ENCODE peak calls at places on chromosomes 13 and 19, in eight cellular contexts. L is thoracic aorta, H is ovary, K is GM23248, S is neuronal stem cell, D is tibial nerve, V is tibial artery, A is heart left ventricle. J is an unnamed sample.

GRCh38 chr13:27481766-27482165 is 31.4 kb upstream of the MTIF3 start:
- DNase-seq in L (no peak), H (peak), K (peak), S (peak), D (no peak), V (no peak), A (no peak), J (peak)

GRCh38 chr13:111389621-111390521 is 69.4 kb downstream of the TEX29 start:
- DNase-seq in L (no peak), H (no peak), K (no peak), S (no peak), D (no peak), V (peak), A (peak), J (no peak)

GRCh38 chr19:55353803-55354697 is 469 bp downstream of the COX6B2 start:
- DNase-seq in L (no peak), H (peak), K (peak), S (no peak), D (no peak), V (no peak), A (peak), J (peak)

GRCh38 chr19:44741258-44741731 is 7.2 kb upstream of the BCL3 start:
- DNase-seq in L (no peak), H (no peak), K (peak), S (no peak), D (no peak), V (no peak), A (no peak), J (no peak)

GRCh38 chr13:95500136-95500718 is 52.3 kb upstream of the CLDN10 start:
- DNase-seq in L (no peak), H (no peak), K (no peak), S (no peak), D (no peak), V (no peak), A (no peak), J (no peak)

GRCh38 chr19:20247016-20247683 is 80.1 kb downstream of the ZNF486 start:
- DNase-seq in L (no peak), H (peak), K (peak), S (peak), D (no peak), V (no peak), A (no peak), J (peak)

GRCh38 chr19:6066661-6067646 is 43.3 kb downstream of the RFX2 start:
- DNase-seq in L (peak), H (peak), K (peak), S (peak), D (peak), V (peak), A (peak), J (peak)

GRCh38 chr13:57633141-57633949 is 1.8 kb downstream of the PCDH17 start:
- DNase-seq in L (no peak), H (no peak), K (peak), S (no peak), D (no peak), V (peak), A (peak), J (peak)

GRCh38 chr19:1364070-1364719 is 19.5 kb upstream of the NDUFS7 start:
- DNase-seq in L (no peak), H (no peak), K (peak), S (no peak), D (no peak), V (no peak), A (no peak), J (no peak)

GRCh38 chr19:35718345-35719041 is 690 bp downstream of the KMT2B start:
- DNase-seq in L (no peak), H (peak), K (peak), S (peak), D (no peak), V (no peak), A (peak), J (peak)

GRCh38 chr13:41505209-41505835 is 48.0 kb downstream of the RGCC start:
- DNase-seq in L (no peak), H (no peak), K (peak), S (no peak), D (no peak), V (no peak), A (no peak), J (no peak)

GRCh38 chr13:76773695-76774094 is 112.5 kb downstream of the KCTD12 start:
- DNase-seq in L (no peak), H (no peak), K (peak), S (no peak), D (no peak), V (no peak), A (no peak), J (no peak)

GRCh38 chr13:93286047-93286446 is 59.4 kb downstream of the GPC6 start:
- DNase-seq in L (no peak), H (no peak), K (no peak), S (no peak), D (no peak), V (no peak), A (no peak), J (no peak)

GRCh38 chr13:23440821-23441608 is 7.5 kb upstream of the SACS start:
- DNase-seq in L (no peak), H (no peak), K (no peak), S (no peak), D (no peak), V (no peak), A (no peak), J (no peak)

GRCh38 chr13:93146584-93147292 is 79.9 kb upstream of the GPC6 start:
- DNase-seq in L (no peak), H (no peak), K (peak), S (no peak), D (no peak), V (no peak), A (no peak), J (peak)

GRCh38 chr13:84894749-84895148 is 904.5 kb downstream of the SLITRK6 start:
- DNase-seq in L (no peak), H (no peak), K (no peak), S (no peak), D (no peak), V (no peak), A (no peak), J (no peak)

GRCh38 chr19:55467236-55468053 is 2.9 kb upstream of the C19orf85 start:
- DNase-seq in L (no peak), H (peak), K (peak), S (no peak), D (peak), V (peak), A (peak), J (peak)

GRCh38 chr19:2524840-2525723 is 49.2 kb downstream of the GADD45B start:
- DNase-seq in L (peak), H (no peak), K (peak), S (no peak), D (no peak), V (peak), A (no peak), J (no peak)

GRCh38 chr19:15836345-15836594 is 20.8 kb upstream of the OR10H1 start:
- DNase-seq in L (no peak), H (no peak), K (peak), S (no peak), D (no peak), V (no peak), A (no peak), J (no peak)

GRCh38 chr19:15265849-15266248 is 33.6 kb upstream of the EPHX3 start:
- DNase-seq in L (peak), H (peak), K (peak), S (no peak), D (peak), V (peak), A (peak), J (peak)

GRCh38 chr19:30227661-30228112 is 144.5 kb upstream of the ZNF536 start:
- DNase-seq in L (no peak), H (no peak), K (peak), S (peak), D (no peak), V (no peak), A (peak), J (peak)

GRCh38 chr19:6276447-6276846 is 3.3 kb downstream of the MLLT1 start:
- DNase-seq in L (peak), H (peak), K (peak), S (no peak), D (peak), V (peak), A (no peak), J (peak)

GRCh38 chr19:11377237-11377636 is 2.8 kb downstream of the SWSAP1 start:
- DNase-seq in L (no peak), H (peak), K (peak), S (no peak), D (no peak), V (no peak), A (no peak), J (no peak)

GRCh38 chr19:6233051-6233826 is 46.5 kb downstream of the MLLT1 start:
- DNase-seq in L (peak), H (peak), K (peak), S (no peak), D (no peak), V (no peak), A (peak), J (no peak)

GRCh38 chr13:83877901-83878300 is 4.4 kb downstream of the SLITRK1 start:
- DNase-seq in L (no peak), H (no peak), K (no peak), S (no peak), D (no peak), V (no peak), A (no peak), J (no peak)

GRCh38 chr13:83880275-83881027 is 1.8 kb downstream of the SLITRK1 start:
- DNase-seq in L (no peak), H (no peak), K (no peak), S (no peak), D (no peak), V (no peak), A (no peak), J (no peak)

GRCh38 chr13:83879431-83880171 is 2.7 kb downstream of the SLITRK1 start:
- DNase-seq in L (no peak), H (no peak), K (peak), S (no peak), D (no peak), V (no peak), A (no peak), J (no peak)

GRCh38 chr13:83876546-83876945 is 5.7 kb downstream of the SLITRK1 start:
- DNase-seq in L (no peak), H (no peak), K (no peak), S (no peak), D (no peak), V (no peak), A (no peak), J (no peak)

DNA sequence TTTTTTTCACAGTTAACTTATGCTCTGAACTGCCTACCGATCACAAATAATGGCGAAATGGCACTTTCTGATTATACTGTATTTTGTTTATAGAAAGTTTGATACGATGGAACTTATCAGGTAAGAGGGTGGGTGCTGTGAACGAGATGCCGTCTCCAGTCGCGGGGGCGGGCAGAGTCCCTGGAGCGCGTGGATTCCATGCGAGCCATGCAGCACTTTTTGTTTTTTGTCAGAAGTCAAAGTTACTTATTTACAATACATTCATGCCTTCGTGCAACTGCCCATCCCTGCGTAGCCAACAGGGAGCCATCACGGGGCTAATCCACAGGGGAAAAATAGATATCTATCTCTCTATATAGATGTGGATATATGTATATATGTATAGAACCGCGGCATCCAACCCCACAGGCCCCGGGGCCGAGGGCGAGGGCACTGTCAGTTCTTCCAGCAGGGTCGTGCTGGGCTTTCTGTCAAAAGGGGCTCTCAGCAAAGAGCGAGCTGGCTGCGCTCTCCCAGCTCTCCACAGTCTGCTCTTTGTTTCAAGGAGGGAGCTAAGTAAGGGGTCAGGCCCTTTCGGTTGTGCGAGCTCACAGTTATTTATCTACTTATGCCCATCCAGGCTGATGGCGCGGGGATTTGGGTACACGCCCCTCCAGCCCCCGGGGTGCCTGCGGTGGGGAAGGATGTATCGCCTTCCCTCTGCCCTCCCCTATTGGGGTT is 3.4 kb downstream of the SLITRK1 start:
- DNase-seq in L (no peak), H (no peak), K (no peak), S (no peak), D (no peak), V (no peak), A (no peak), J (no peak)
- H3K27ac ChIP-seq in L (no peak), H (no peak), K (no peak), S (no peak), D (peak), V (no peak), A (no peak), J (no peak)

GRCh38 chr13:26255717-26256277 is 1.9 kb downstream of the CDK8 start:
- DNase-seq in L (no peak), H (no peak), K (peak), S (no peak), D (no peak), V (no peak), A (no peak), J (peak)

GRCh38 chr13:26257049-26257448 is 3.1 kb downstream of the CDK8 start:
- DNase-seq in L (no peak), H (no peak), K (no peak), S (no peak), D (no peak), V (no peak), A (no peak), J (no peak)

GRCh38 chr13:26253262-26253786 is 605 bp upstream of the CDK8 start:
- DNase-seq in L (no peak), H (no peak), K (no peak), S (no peak), D (no peak), V (no peak), A (no peak), J (no peak)

GRCh38 chr13:26253787-26254582 is at the start of gene CDK8:
- DNase-seq in L (peak), H (peak), K (peak), S (peak), D (peak), V (peak), A (peak), J (peak)

DNA sequence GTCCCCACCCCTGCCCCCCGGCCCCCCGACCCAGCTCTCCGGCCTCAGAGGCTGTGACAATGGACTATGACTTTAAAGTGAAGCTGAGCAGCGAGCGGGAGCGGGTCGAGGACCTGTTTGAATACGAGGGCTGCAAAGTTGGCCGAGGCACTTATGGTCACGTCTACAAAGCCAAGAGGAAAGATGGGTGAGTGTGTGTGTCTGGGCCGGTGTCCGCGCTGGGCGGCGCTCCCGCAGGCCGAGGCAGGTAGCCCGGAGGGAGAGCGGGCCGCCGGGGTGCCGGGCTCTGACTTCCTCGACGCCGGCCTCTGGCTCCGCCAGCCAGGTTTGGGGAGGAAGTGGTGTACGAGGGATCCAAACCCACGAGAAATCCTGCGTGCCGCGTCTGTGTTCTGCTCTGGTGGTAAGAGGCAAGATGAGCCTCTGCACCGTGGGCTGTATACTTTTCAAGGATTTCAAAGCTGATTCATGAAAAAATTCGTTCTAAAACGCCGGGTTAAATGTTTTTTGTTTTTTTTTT is 714 bp downstream of the CDK8 start:
- DNase-seq in L (peak), H (peak), K (peak), S (no peak), D (no peak), V (peak), A (peak), J (peak)
- H3K27ac ChIP-seq in L (peak), H (peak), K (peak), S (peak), D (peak), V (peak), A (peak), J (peak)

GRCh38 chr19:17107546-17108452 is 32.2 kb downstream of the MYO9B start:
- DNase-seq in L (peak), H (peak), K (peak), S (no peak), D (peak), V (peak), A (peak), J (no peak)
- H3K27ac ChIP-seq in L (peak), H (no peak), K (peak), S (no peak), D (peak), V (peak), A (peak), J (no peak)

GRCh38 chr13:40271511-40271910 is 394.9 kb downstream of the FOXO1 start:
- DNase-seq in L (no peak), H (no peak), K (no peak), S (no peak), D (peak), V (peak), A (peak), J (no peak)

GRCh38 chr13:40275155-40275554 is 391.3 kb downstream of the FOXO1 start:
- DNase-seq in L (no peak), H (no peak), K (no peak), S (no peak), D (no peak), V (no peak), A (no peak), J (no peak)

GRCh38 chr13:40271931-40272775 is 394.3 kb downstream of the FOXO1 start:
- DNase-seq in L (peak), H (peak), K (peak), S (no peak), D (peak), V (peak), A (peak), J (peak)

GRCh38 chr13:40273173-40274000 is 393.1 kb downstream of the FOXO1 start:
- DNase-seq in L (no peak), H (no peak), K (no peak), S (no peak), D (no peak), V (no peak), A (no peak), J (no peak)

DNA sequence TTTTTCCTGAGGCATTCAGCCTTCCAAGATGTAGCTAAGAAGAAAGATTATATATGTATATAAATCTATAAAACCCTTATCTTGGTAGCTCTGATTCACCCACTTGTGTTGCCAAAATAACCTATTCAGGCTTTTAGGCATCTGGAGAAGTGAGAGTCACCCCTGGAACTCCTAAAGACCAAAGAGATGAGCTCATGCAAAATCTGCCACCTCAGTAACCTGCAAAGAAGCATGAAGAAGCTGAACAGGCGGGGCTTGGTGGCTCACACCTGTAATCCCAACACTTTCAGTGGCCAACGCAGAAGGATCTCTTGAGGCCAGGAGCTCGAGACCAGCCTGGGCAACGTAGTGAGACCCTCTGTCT is 393.7 kb downstream of the FOXO1 start:
- DNase-seq in L (no peak), H (no peak), K (peak), S (no peak), D (no peak), V (no peak), A (no peak), J (peak)
- H3K27ac ChIP-seq in L (peak), H (no peak), K (peak), S (no peak), D (peak), V (peak), A (peak), J (no peak)

GRCh38 chr13:21053231-21053630 is 8.2 kb downstream of the LATS2 start:
- DNase-seq in L (no peak), H (no peak), K (no peak), S (no peak), D (no peak), V (no peak), A (no peak), J (no peak)

GRCh38 chr13:21055511-21056045 is 5.8 kb downstream of the LATS2 start:
- DNase-seq in L (no peak), H (no peak), K (peak), S (no peak), D (no peak), V (no peak), A (no peak), J (no peak)

GRCh38 chr13:21051675-21052074 is 9.7 kb downstream of the LATS2 start:
- DNase-seq in L (no peak), H (no peak), K (no peak), S (no peak), D (no peak), V (no peak), A (no peak), J (no peak)

GRCh38 chr13:21055016-21055415 is 6.4 kb downstream of the LATS2 start:
- DNase-seq in L (no peak), H (no peak), K (peak), S (no peak), D (no peak), V (no peak), A (no peak), J (no peak)

GRCh38 chr13:21054313-21054712 is 7.1 kb downstream of the LATS2 start:
- DNase-seq in L (no peak), H (no peak), K (no peak), S (no peak), D (no peak), V (no peak), A (no peak), J (no peak)
- H3K27ac ChIP-seq in L (no peak), H (no peak), K (peak), S (no peak), D (peak), V (no peak), A (no peak), J (no peak)

GRCh38 chr13:28744656-28745055 is 25.9 kb upstream of the SLC46A3 start:
- DNase-seq in L (no peak), H (no peak), K (no peak), S (no peak), D (no peak), V (no peak), A (no peak), J (no peak)
- H3K27ac ChIP-seq in L (no peak), H (no peak), K (peak), S (no peak), D (no peak), V (no peak), A (no peak), J (no peak)